ENCODE peak calls at places on chromosome 12, in seven cellular contexts. One of them, this sample, is unnamed.

GRCh38 chr12:57775563-57776246 is 3.3 kb downstream of the EEF1AKMT3 start:
- DNase-seq in heart left ventricle: no peak
- DNase-seq in left ventricle myocardium inferior: no peak
- DNase-seq in heart right ventricle: no peak
- DNase-seq in psoas muscle: no peak
- DNase-seq in neural progenitor cell: no peak
- DNase-seq in lower lobe of right lung: no peak
- DNase-seq in this sample: peak; percentile 27

GRCh38 chr12:5648692-5649338 is 216.9 kb downstream of the NTF3 start:
- DNase-seq in lower lobe of right lung: no peak
- DNase-seq in neural progenitor cell: peak; percentile 82
- DNase-seq in heart left ventricle: no peak
- DNase-seq in left ventricle myocardium inferior: no peak
- DNase-seq in psoas muscle: no peak
- DNase-seq in heart right ventricle: peak; percentile 16
- DNase-seq in this sample: no peak

GRCh38 chr12:21483531-21483930 is 17.9 kb downstream of the RECQL start:
- DNase-seq in psoas muscle: no peak
- DNase-seq in neural progenitor cell: no peak
- DNase-seq in left ventricle myocardium inferior: no peak
- DNase-seq in heart left ventricle: no peak
- DNase-seq in heart right ventricle: no peak
- DNase-seq in lower lobe of right lung: no peak
- DNase-seq in this sample: no peak

GRCh38 chr12:1691123-1692007 is 495 bp downstream of the ADIPOR2 start:
- DNase-seq in heart right ventricle: no peak
- DNase-seq in lower lobe of right lung: peak; percentile 73
- DNase-seq in psoas muscle: no peak
- DNase-seq in left ventricle myocardium inferior: peak; percentile 41
- DNase-seq in heart left ventricle: peak; percentile 65
- DNase-seq in neural progenitor cell: peak; percentile 92
- DNase-seq in this sample: peak; percentile 84

GRCh38 chr12:4278582-4278939 is 5.0 kb downstream of the CCND2 start:
- DNase-seq in heart right ventricle: peak; percentile 68
- DNase-seq in left ventricle myocardium inferior: peak; percentile 76
- DNase-seq in neural progenitor cell: no peak
- DNase-seq in heart left ventricle: peak; percentile 89
- DNase-seq in psoas muscle: peak; percentile 61
- DNase-seq in lower lobe of right lung: peak; percentile 90
- DNase-seq in this sample: no peak

GRCh38 chr12:30909721-30910350 is 16.7 kb upstream of the TSPAN11 start:
- DNase-seq in heart left ventricle: no peak
- DNase-seq in psoas muscle: no peak
- DNase-seq in left ventricle myocardium inferior: no peak
- DNase-seq in heart right ventricle: no peak
- DNase-seq in neural progenitor cell: no peak
- DNase-seq in lower lobe of right lung: no peak
- DNase-seq in this sample: no peak

GRCh38 chr12:111012918-111013317 is 92.5 kb upstream of the MYL2 start:
- DNase-seq in lower lobe of right lung: no peak
- DNase-seq in neural progenitor cell: no peak
- DNase-seq in left ventricle myocardium inferior: no peak
- DNase-seq in psoas muscle: no peak
- DNase-seq in heart left ventricle: no peak
- DNase-seq in heart right ventricle: no peak
- DNase-seq in this sample: no peak

GRCh38 chr12:119020377-119021360 is 39.3 kb downstream of the SRRM4 start:
- DNase-seq in left ventricle myocardium inferior: peak; percentile 17
- DNase-seq in heart left ventricle: peak; percentile 57
- DNase-seq in psoas muscle: no peak
- DNase-seq in lower lobe of right lung: peak; percentile 74
- DNase-seq in heart right ventricle: peak; percentile 30
- DNase-seq in neural progenitor cell: peak; percentile 88
- DNase-seq in this sample: no peak

GRCh38 chr12:24595652-24596235 is 353.2 kb downstream of the BCAT1 start:
- DNase-seq in heart right ventricle: no peak
- DNase-seq in left ventricle myocardium inferior: no peak
- DNase-seq in heart left ventricle: no peak
- DNase-seq in neural progenitor cell: no peak
- DNase-seq in psoas muscle: no peak
- DNase-seq in lower lobe of right lung: no peak
- DNase-seq in this sample: no peak

GRCh38 chr12:65123435-65124063 is 2.4 kb upstream of the WIF1 start:
- DNase-seq in neural progenitor cell: peak; percentile 69
- DNase-seq in lower lobe of right lung: no peak
- DNase-seq in heart left ventricle: no peak
- DNase-seq in left ventricle myocardium inferior: no peak
- DNase-seq in heart right ventricle: no peak
- DNase-seq in psoas muscle: no peak
- DNase-seq in this sample: no peak

GRCh38 chr12:120826335-120826734 is 77.8 kb downstream of the SPPL3 start:
- DNase-seq in left ventricle myocardium inferior: no peak
- DNase-seq in heart left ventricle: no peak
- DNase-seq in heart right ventricle: no peak
- DNase-seq in psoas muscle: no peak
- DNase-seq in lower lobe of right lung: no peak
- DNase-seq in neural progenitor cell: no peak
- DNase-seq in this sample: no peak

GRCh38 chr12:121214171-121214777 is 4.3 kb downstream of the P2RX4 start:
- DNase-seq in psoas muscle: no peak
- DNase-seq in neural progenitor cell: no peak
- DNase-seq in heart left ventricle: no peak
- DNase-seq in lower lobe of right lung: no peak
- DNase-seq in left ventricle myocardium inferior: no peak
- DNase-seq in heart right ventricle: no peak
- DNase-seq in this sample: no peak

GRCh38 chr12:92574046-92574783 is 128.6 kb upstream of the PLEKHG7 start:
- DNase-seq in psoas muscle: no peak
- DNase-seq in heart left ventricle: no peak
- DNase-seq in lower lobe of right lung: no peak
- DNase-seq in heart right ventricle: no peak
- DNase-seq in neural progenitor cell: peak; percentile 24
- DNase-seq in left ventricle myocardium inferior: no peak
- DNase-seq in this sample: no peak

GRCh38 chr12:40017488-40017887 is 88.4 kb downstream of the SLC2A13 start:
- DNase-seq in neural progenitor cell: no peak
- DNase-seq in heart right ventricle: no peak
- DNase-seq in lower lobe of right lung: no peak
- DNase-seq in left ventricle myocardium inferior: no peak
- DNase-seq in psoas muscle: no peak
- DNase-seq in heart left ventricle: no peak
- DNase-seq in this sample: no peak

GRCh38 chr12:66648336-66648735 is 30.5 kb downstream of the GRIP1 start:
- DNase-seq in psoas muscle: no peak
- DNase-seq in left ventricle myocardium inferior: no peak
- DNase-seq in neural progenitor cell: no peak
- DNase-seq in heart left ventricle: no peak
- DNase-seq in lower lobe of right lung: no peak
- DNase-seq in heart right ventricle: no peak
- DNase-seq in this sample: no peak

GRCh38 chr12:53123578-53124351 is 20.5 kb downstream of the SOAT2 start:
- DNase-seq in heart right ventricle: no peak
- DNase-seq in heart left ventricle: no peak
- DNase-seq in lower lobe of right lung: no peak
- DNase-seq in psoas muscle: no peak
- DNase-seq in neural progenitor cell: no peak
- DNase-seq in left ventricle myocardium inferior: no peak
- DNase-seq in this sample: no peak

GRCh38 chr12:26978801-26979200 is 35.4 kb downstream of the TM7SF3 start:
- DNase-seq in heart left ventricle: no peak
- DNase-seq in left ventricle myocardium inferior: no peak
- DNase-seq in neural progenitor cell: no peak
- DNase-seq in lower lobe of right lung: no peak
- DNase-seq in psoas muscle: no peak
- DNase-seq in heart right ventricle: no peak
- DNase-seq in this sample: no peak

GRCh38 chr12:46503637-46504036 is 131.1 kb upstream of the SLC38A2 start:
- DNase-seq in neural progenitor cell: no peak
- DNase-seq in psoas muscle: no peak
- DNase-seq in heart right ventricle: no peak
- DNase-seq in heart left ventricle: no peak
- DNase-seq in lower lobe of right lung: no peak
- DNase-seq in left ventricle myocardium inferior: no peak
- DNase-seq in this sample: no peak

GRCh38 chr12:72268386-72268785 is 3.8 kb upstream of the TRHDE start:
- DNase-seq in left ventricle myocardium inferior: no peak
- DNase-seq in lower lobe of right lung: no peak
- DNase-seq in neural progenitor cell: no peak
- DNase-seq in heart left ventricle: no peak
- DNase-seq in heart right ventricle: no peak
- DNase-seq in psoas muscle: no peak
- DNase-seq in this sample: no peak

GRCh38 chr12:3755898-3756297 is 3.0 kb upstream of the CRACR2A start:
- DNase-seq in neural progenitor cell: no peak
- DNase-seq in heart left ventricle: no peak
- DNase-seq in heart right ventricle: no peak
- DNase-seq in psoas muscle: no peak
- DNase-seq in lower lobe of right lung: no peak
- DNase-seq in left ventricle myocardium inferior: no peak
- DNase-seq in this sample: no peak

GRCh38 chr12:67540920-67541624 is 107.5 kb upstream of the DYRK2 start:
- DNase-seq in heart right ventricle: no peak
- DNase-seq in psoas muscle: no peak
- DNase-seq in heart left ventricle: no peak
- DNase-seq in neural progenitor cell: no peak
- DNase-seq in left ventricle myocardium inferior: no peak
- DNase-seq in lower lobe of right lung: no peak
- DNase-seq in this sample: no peak

GRCh38 chr12:128820723-128821432 is 2.9 kb downstream of the SLC15A4 start:
- DNase-seq in heart right ventricle: peak; percentile 60
- DNase-seq in heart left ventricle: peak; percentile 80
- DNase-seq in lower lobe of right lung: peak; percentile 73
- DNase-seq in neural progenitor cell: no peak
- DNase-seq in left ventricle myocardium inferior: peak; percentile 53
- DNase-seq in psoas muscle: no peak
- DNase-seq in this sample: no peak

GRCh38 chr12:69342407-69342806 is 5.8 kb upstream of the LYZ start:
- DNase-seq in left ventricle myocardium inferior: no peak
- DNase-seq in psoas muscle: no peak
- DNase-seq in heart right ventricle: no peak
- DNase-seq in lower lobe of right lung: no peak
- DNase-seq in heart left ventricle: no peak
- DNase-seq in neural progenitor cell: no peak
- DNase-seq in this sample: no peak

GRCh38 chr12:69343885-69344612 is 4.1 kb upstream of the LYZ start:
- DNase-seq in psoas muscle: no peak
- DNase-seq in heart right ventricle: no peak
- DNase-seq in heart left ventricle: no peak
- DNase-seq in left ventricle myocardium inferior: no peak
- DNase-seq in neural progenitor cell: no peak
- DNase-seq in lower lobe of right lung: no peak
- DNase-seq in this sample: no peak

GRCh38 chr12:69339999-69340398 is 8.2 kb upstream of the LYZ start:
- DNase-seq in neural progenitor cell: no peak
- DNase-seq in heart left ventricle: no peak
- DNase-seq in lower lobe of right lung: no peak
- DNase-seq in heart right ventricle: no peak
- DNase-seq in left ventricle myocardium inferior: no peak
- DNase-seq in psoas muscle: no peak
- DNase-seq in this sample: no peak

GRCh38 chr12:69343357-69343756 is 4.8 kb upstream of the LYZ start:
- DNase-seq in heart left ventricle: no peak
- DNase-seq in heart right ventricle: no peak
- DNase-seq in lower lobe of right lung: no peak
- DNase-seq in neural progenitor cell: no peak
- DNase-seq in psoas muscle: no peak
- DNase-seq in left ventricle myocardium inferior: no peak
- DNase-seq in this sample: no peak

GRCh38 chr12:69341328-69341727 is 6.9 kb upstream of the LYZ start:
- DNase-seq in heart right ventricle: no peak
- DNase-seq in lower lobe of right lung: no peak
- DNase-seq in left ventricle myocardium inferior: no peak
- DNase-seq in psoas muscle: no peak
- DNase-seq in heart left ventricle: no peak
- DNase-seq in neural progenitor cell: no peak
- DNase-seq in this sample: no peak
- H3K4me1 ChIP-seq in heart right ventricle: no peaks in the 10 kb centered on the region
- H3K4me1 ChIP-seq in lower lobe of right lung: peaks cover 65% of the 10 kb centered on the region
- H3K4me1 ChIP-seq in left ventricle myocardium inferior: peaks cover 3% of the 10 kb centered on the region
- H3K4me1 ChIP-seq in psoas muscle: no peaks in the 10 kb centered on the region
- H3K4me1 ChIP-seq in heart left ventricle: no peaks in the 10 kb centered on the region
- H3K4me1 ChIP-seq in neural progenitor cell: peaks cover 12% of the 10 kb centered on the region
- H3K4me1 ChIP-seq in this sample: no peaks in the 10 kb centered on the region

GRCh38 chr12:130715996-130716917 is at the start of gene RIMBP2:
- DNase-seq in lower lobe of right lung: no peak
- DNase-seq in heart left ventricle: no peak
- DNase-seq in psoas muscle: no peak
- DNase-seq in heart right ventricle: no peak
- DNase-seq in neural progenitor cell: peak; percentile 82
- DNase-seq in left ventricle myocardium inferior: no peak
- DNase-seq in this sample: peak; percentile 83
- H3K27ac ChIP-seq in lower lobe of right lung: no peak within 1 kb of the TSS
- H3K27ac ChIP-seq in heart left ventricle: no peak within 1 kb of the TSS
- H3K27ac ChIP-seq in psoas muscle: no peak within 1 kb of the TSS
- H3K27ac ChIP-seq in heart right ventricle: no peak within 1 kb of the TSS
- H3K27ac ChIP-seq in neural progenitor cell: no peak within 1 kb of the TSS
- H3K27ac ChIP-seq in left ventricle myocardium inferior: no peak within 1 kb of the TSS
- H3K27ac ChIP-seq in this sample: no peak within 1 kb of the TSS

GRCh38 chr12:95960241-95960640 is 17.1 kb downstream of the AMDHD1 start:
- DNase-seq in psoas muscle: no peak
- DNase-seq in left ventricle myocardium inferior: no peak
- DNase-seq in neural progenitor cell: no peak
- DNase-seq in lower lobe of right lung: no peak
- DNase-seq in heart right ventricle: no peak
- DNase-seq in heart left ventricle: no peak
- DNase-seq in this sample: no peak

GRCh38 chr12:95963104-95963503 is 20.0 kb downstream of the AMDHD1 start:
- DNase-seq in lower lobe of right lung: no peak
- DNase-seq in psoas muscle: no peak
- DNase-seq in left ventricle myocardium inferior: no peak
- DNase-seq in neural progenitor cell: peak; percentile 54
- DNase-seq in heart left ventricle: no peak
- DNase-seq in heart right ventricle: no peak
- DNase-seq in this sample: no peak

GRCh38 chr12:95956557-95957145 is 13.5 kb downstream of the AMDHD1 start:
- DNase-seq in heart left ventricle: no peak
- DNase-seq in neural progenitor cell: peak; percentile 81
- DNase-seq in lower lobe of right lung: no peak
- DNase-seq in heart right ventricle: no peak
- DNase-seq in left ventricle myocardium inferior: no peak
- DNase-seq in psoas muscle: no peak
- DNase-seq in this sample: no peak

GRCh38 chr12:95955549-95956159 is 12.5 kb downstream of the AMDHD1 start:
- DNase-seq in neural progenitor cell: peak; percentile 19
- DNase-seq in psoas muscle: no peak
- DNase-seq in heart right ventricle: no peak
- DNase-seq in heart left ventricle: no peak
- DNase-seq in lower lobe of right lung: no peak
- DNase-seq in left ventricle myocardium inferior: no peak
- DNase-seq in this sample: no peak

GRCh38 chr12:95959107-95959506 is 16.0 kb downstream of the AMDHD1 start:
- DNase-seq in psoas muscle: no peak
- DNase-seq in heart right ventricle: no peak
- DNase-seq in lower lobe of right lung: no peak
- DNase-seq in neural progenitor cell: peak; percentile 35
- DNase-seq in left ventricle myocardium inferior: no peak
- DNase-seq in heart left ventricle: no peak
- DNase-seq in this sample: no peak
- TF ChIP-seq CTCF in psoas muscle: no peak
- TF ChIP-seq CTCF in heart right ventricle: no peak
- TF ChIP-seq CTCF in lower lobe of right lung: peak; percentile 15
- TF ChIP-seq CTCF in neural progenitor cell: peak; percentile 40
- TF ChIP-seq CTCF in left ventricle myocardium inferior: peak; percentile 28
- TF ChIP-seq CTCF in heart left ventricle: peak; percentile 15
- TF ChIP-seq CTCF in this sample: no peak

GRCh38 chr12:109736552-109737108 is 23.0 kb downstream of the FAM222A start:
- DNase-seq in lower lobe of right lung: peak; percentile 43
- DNase-seq in heart left ventricle: peak; percentile 30
- DNase-seq in heart right ventricle: no peak
- DNase-seq in psoas muscle: peak; percentile 24
- DNase-seq in neural progenitor cell: peak; percentile 96
- DNase-seq in left ventricle myocardium inferior: peak; percentile 15
- DNase-seq in this sample: peak; percentile 82
- H3K4me1 ChIP-seq in lower lobe of right lung: peaks cover 9% of the 10 kb centered on the region
- H3K4me1 ChIP-seq in heart left ventricle: no peaks in the 10 kb centered on the region
- H3K4me1 ChIP-seq in heart right ventricle: peaks cover 17% of the 10 kb centered on the region
- H3K4me1 ChIP-seq in psoas muscle: no peaks in the 10 kb centered on the region
- H3K4me1 ChIP-seq in neural progenitor cell: peaks cover 53% of the 10 kb centered on the region
- H3K4me1 ChIP-seq in left ventricle myocardium inferior: peaks cover 41% of the 10 kb centered on the region
- H3K4me1 ChIP-seq in this sample: peaks cover 65% of the 10 kb centered on the region